ENCODE peak calls at places on chromosomes 1 and 21, in six cellular contexts. M is stimulated activated CD4-positive, alpha-beta T cell treated with anti-CD3 and anti-CD28 coated beads, Interleukin-4, amount 100 ng/mL, for 48 hours; S is foreskin keratinocyte; Z is Ammon's horn; Y is stimulated activated CD8-positive, alpha-beta memory T cell treated with anti-CD3 and anti-CD28 coated beads, Interleukin-7, amount 100 ng/mL, for 1 hour; I is GM12865. W is an unnamed sample.

GRCh38 chr1:184972281-184973055 is 1.8 kb downstream of the NIBAN1 start:
- DNase-seq in M (no peak), S (peak), Z (no peak), Y (no peak), I (no peak), W (no peak)

GRCh38 chr1:197399691-197400521 is 131.9 kb downstream of the CRB1 start:
- DNase-seq in M (no peak), S (peak), Z (no peak), Y (no peak), I (peak), W (peak)

GRCh38 chr1:194477908-194478307 is 1291.5 kb upstream of the B3GALT2 start:
- DNase-seq in M (no peak), S (no peak), Z (no peak), Y (no peak), I (no peak), W (no peak)

GRCh38 chr1:220275430-220275829 is 3.2 kb upstream of the RAB3GAP2 start:
- DNase-seq in M (no peak), S (no peak), Z (no peak), Y (no peak), I (no peak), W (no peak)

GRCh38 chr1:116697892-116698595 is 30.5 kb upstream of the IGSF3 start:
- DNase-seq in M (no peak), S (no peak), Z (no peak), Y (no peak), I (no peak), W (no peak)

GRCh38 chr1:79043506-79043905 is 37.0 kb upstream of the ADGRL4 start:
- DNase-seq in M (no peak), S (no peak), Z (no peak), Y (no peak), I (no peak), W (no peak)

GRCh38 chr1:161044908-161045748 is 649 bp downstream of the USF1 start:
- DNase-seq in M (peak), S (peak), Z (peak), Y (peak), I (peak), W (peak)

GRCh38 chr1:56179571-56179970 is 399.8 kb downstream of the PLPP3 start:
- DNase-seq in M (no peak), S (no peak), Z (no peak), Y (no peak), I (no peak), W (no peak)

GRCh38 chr21:46157987-46158451 is 2.6 kb upstream of the FTCD start:
- DNase-seq in M (no peak), S (no peak), Z (no peak), Y (no peak), I (no peak), W (no peak)

GRCh38 chr1:67429528-67430357 is 459 bp downstream of the SERBP1 start:
- DNase-seq in M (peak), S (no peak), Z (peak), Y (no peak), I (peak), W (no peak)

GRCh38 chr1:222768592-222768991 is 31.6 kb downstream of the FAM177B start:
- DNase-seq in M (no peak), S (no peak), Z (no peak), Y (no peak), I (no peak), W (no peak)

GRCh38 chr1:29706936-29707335 is 470.6 kb downstream of the PTPRU start:
- DNase-seq in M (no peak), S (no peak), Z (no peak), Y (no peak), I (peak), W (peak)

GRCh38 chr1:172040466-172040865 is 199.2 kb downstream of the DNM3 start:
- DNase-seq in M (no peak), S (peak), Z (no peak), Y (no peak), I (no peak), W (no peak)

GRCh38 chr1:189787201-189787600 is 690.5 kb downstream of the BRINP3 start:
- DNase-seq in M (no peak), S (no peak), Z (peak), Y (no peak), I (peak), W (no peak)

GRCh38 chr1:111199881-111200801 is at the start of gene DENND2D:
- DNase-seq in M (peak), S (no peak), Z (peak), Y (no peak), I (peak), W (no peak)

GRCh38 chr1:61184035-61184713 is 101.8 kb downstream of the NFIA start:
- DNase-seq in M (no peak), S (peak), Z (peak), Y (no peak), I (no peak), W (no peak)

GRCh38 chr1:157968503-157968902 is 24.9 kb upstream of the KIRREL1 start:
- DNase-seq in M (no peak), S (peak), Z (no peak), Y (no peak), I (no peak), W (no peak)

GRCh38 chr21:35587841-35588390 is 472.4 kb downstream of the SETD4 start:
- DNase-seq in M (no peak), S (no peak), Z (no peak), Y (no peak), I (no peak), W (no peak)

GRCh38 chr1:154961497-154962237 is at the start of gene PYGO2:
- DNase-seq in M (peak), S (no peak), Z (peak), Y (peak), I (peak), W (peak)

GRCh38 chr1:152108899-152109222 is 6.4 kb downstream of the TCHH start:
- DNase-seq in M (no peak), S (no peak), Z (no peak), Y (no peak), I (no peak), W (no peak)

GRCh38 chr1:43548285-43549271 is 17.9 kb downstream of the PTPRF start:
- DNase-seq in M (no peak), S (peak), Z (no peak), Y (no peak), I (no peak), W (no peak)

GRCh38 chr1:24149854-24150227 is 6.9 kb upstream of the IL22RA1 start:
- DNase-seq in M (peak), S (peak), Z (no peak), Y (no peak), I (no peak), W (no peak)

GRCh38 chr1:34740161-34740875 is 14.5 kb upstream of the GJB5 start:
- DNase-seq in M (no peak), S (no peak), Z (no peak), Y (no peak), I (no peak), W (no peak)

GRCh38 chr1:167618366-167618765 is 11.7 kb upstream of the RCSD1 start:
- DNase-seq in M (no peak), S (no peak), Z (no peak), Y (no peak), I (no peak), W (no peak)

GRCh38 chr1:145688328-145688727 is 18.8 kb downstream of the PDZK1 start:
- DNase-seq in M (no peak), S (no peak), Z (no peak), Y (no peak), I (no peak), W (no peak)

GRCh38 chr1:45516465-45516864 is 5.2 kb downstream of the PRDX1 start:
- DNase-seq in M (no peak), S (no peak), Z (no peak), Y (no peak), I (no peak), W (no peak)

GRCh38 chr21:35508389-35508888 is 459.3 kb upstream of the RUNX1 start:
- DNase-seq in M (no peak), S (no peak), Z (peak), Y (no peak), I (peak), W (no peak)

GRCh38 chr1:53367503-53368313 is 39.8 kb upstream of the LRP8 start:
- DNase-seq in M (peak), S (no peak), Z (no peak), Y (no peak), I (peak), W (no peak)

GRCh38 chr1:40782371-40782956 is 1.1 kb upstream of the KCNQ4 start:
- DNase-seq in M (no peak), S (no peak), Z (no peak), Y (no peak), I (no peak), W (peak)

GRCh38 chr1:71638081-71638766 is 557.4 kb upstream of the ZRANB2 start:
- DNase-seq in M (no peak), S (peak), Z (no peak), Y (no peak), I (no peak), W (no peak)

GRCh38 chr21:46393941-46394818 is 64.5 kb upstream of the DIP2A start:
- DNase-seq in M (no peak), S (no peak), Z (no peak), Y (no peak), I (no peak), W (no peak)

GRCh38 chr21:44051462-44051941 is 39.4 kb downstream of the TRAPPC10 start:
- DNase-seq in M (no peak), S (no peak), Z (peak), Y (no peak), I (no peak), W (no peak)

GRCh38 chr1:12600880-12601633 is 17.0 kb downstream of the DHRS3 start:
- DNase-seq in M (no peak), S (no peak), Z (no peak), Y (peak), I (peak), W (no peak)

W was measured in NCI-H748 treated with DMSO at 0.1 percent for 48 hours.